ENCODE peak calls at places on chromosomes 1 and 21, in six cellular contexts. L, Z, X, R, C and P are unnamed samples.
A peak's percentile ranks its signal among the peaks of the same experiment; 100 is the strongest.

GRCh38 chr1:9341301-9341845 is 48.7 kb downstream of the SPSB1 start:
- DNase-seq in Z (no peak), R (no peak), C (no peak), L (no peak), X (no peak), P (no peak)

GRCh38 chr21:44443291-44443890 is 11.9 kb upstream of the LRRC3 start:
- DNase-seq in X (no peak), L (no peak), Z (no peak), C (no peak), R (no peak), P (no peak)

GRCh38 chr21:28025111-28025510 is 967.6 kb downstream of the LTN1 start:
- DNase-seq in C (no peak), L (no peak), Z (no peak), X (no peak), R (no peak), P (no peak)

GRCh38 chr1:16184557-16185303 is 27.7 kb downstream of the ARHGEF19 start:
- DNase-seq in C (no peak), R (no peak), L (no peak), X (no peak), Z (no peak), P (no peak)

GRCh38 chr1:15883326-15883725 is 35.8 kb downstream of the SPEN start:
- DNase-seq in X (no peak), C (no peak), Z (no peak), R (no peak), L (no peak), P (no peak)

GRCh38 chr21:45418301-45419071 is 13.5 kb downstream of the COL18A1 start:
- DNase-seq in X (no peak), C (no peak), Z (no peak), R (no peak), L (no peak), P (no peak)

GRCh38 chr1:226637147-226637935 is 88.8 kb downstream of the STUM start:
- DNase-seq in L (no peak), R (no peak), Z (no peak), X (peak; percentile 70), C (no peak), P (peak; percentile 2)

GRCh38 chr21:41374867-41375533 is 13.2 kb downstream of the MX2 start:
- DNase-seq in L (no peak), R (no peak), Z (no peak), X (no peak), C (no peak), P (no peak)

GRCh38 chr1:172870901-172871606 is 179.7 kb downstream of the TNFSF18 start:
- DNase-seq in X (peak; percentile 45), L (no peak), Z (no peak), C (no peak), R (no peak), P (no peak)

GRCh38 chr1:180157108-180157507 is 2.4 kb downstream of the QSOX1 start:
- DNase-seq in L (no peak), C (no peak), Z (no peak), R (no peak), X (peak; percentile 56), P (no peak)